ENCODE peak calls at places on chromosomes 6 and 20, in ten cellular contexts. Y, I, R, P, D, U, K, B, E and M are unnamed samples.

GRCh38 chr6:168950500-168951223 is 303.0 kb downstream of the THBS2 start:
- DNase-seq in R (no peak), U (no peak), B (peak; percentile 14), D (no peak), E (no peak), K (no peak), I (no peak), P (no peak), Y (no peak), M (no peak)

GRCh38 chr20:41786158-41786557 is 168.0 kb upstream of the CHD6 start:
- DNase-seq in P (no peak), Y (no peak), I (no peak), B (peak; percentile 56), D (no peak), K (no peak), R (no peak), U (no peak), E (no peak), M (no peak)

GRCh38 chr6:15088904-15089568 is 156.8 kb upstream of the JARID2 start:
- DNase-seq in B (no peak), K (no peak), Y (no peak), U (no peak), P (no peak), I (no peak), E (no peak), D (no peak), R (no peak), M (no peak)

GRCh38 chr6:130964808-130965604 is 98.0 kb downstream of the EPB41L2 start:
- DNase-seq in B (no peak), U (no peak), I (no peak), E (no peak), D (no peak), P (no peak), K (no peak), R (no peak), Y (no peak), M (no peak)

GRCh38 chr20:62892348-62893304 is 31.0 kb upstream of the TCFL5 start:
- DNase-seq in E (peak; percentile 4), R (no peak), U (no peak), B (no peak), D (no peak), Y (no peak), K (no peak), P (no peak), I (no peak), M (no peak)

GRCh38 chr20:16922834-16923233 is 174.7 kb downstream of the OTOR start:
- DNase-seq in B (peak; percentile 95), P (no peak), Y (no peak), R (no peak), I (no peak), U (no peak), D (peak; percentile 56), K (no peak), E (no peak), M (no peak)

GRCh38 chr20:18983796-18984195 is 170.2 kb downstream of the SCP2D1 start:
- DNase-seq in I (no peak), U (no peak), K (no peak), P (no peak), R (no peak), E (no peak), Y (no peak), D (no peak), B (no peak), M (no peak)

GRCh38 chr6:64085126-64085525 is 449.5 kb downstream of the PHF3 start:
- DNase-seq in Y (no peak), E (no peak), U (no peak), P (no peak), I (no peak), B (no peak), R (no peak), D (no peak), K (no peak), M (no peak)

GRCh38 chr6:37882724-37883413 is 63.3 kb downstream of the ZFAND3 start:
- DNase-seq in K (no peak), R (no peak), E (no peak), I (no peak), B (peak; percentile 87), U (no peak), D (no peak), Y (no peak), P (no peak), M (no peak)

GRCh38 chr20:14879839-14880238 is 542.4 kb upstream of the FLRT3 start:
- DNase-seq in D (no peak), E (no peak), B (no peak), R (no peak), K (no peak), Y (no peak), U (no peak), I (no peak), P (no peak), M (no peak)

GRCh38 chr20:46088409-46089075 is 1.2 kb downstream of the NCOA5 start:
- DNase-seq in D (peak; percentile 48), I (peak; percentile 8), B (peak; percentile 8), U (no peak), P (no peak), Y (no peak), R (peak; percentile 28), K (no peak), E (no peak), M (no peak)

GRCh38 chr20:35709269-35709668 is 10.1 kb downstream of the ROMO1 start:
- DNase-seq in E (no peak), B (no peak), I (no peak), P (no peak), U (no peak), K (no peak), R (no peak), Y (no peak), D (no peak), M (no peak)

GRCh38 chr6:49269190-49269589 is 193.9 kb downstream of the MMUT start:
- DNase-seq in U (no peak), K (no peak), I (no peak), B (peak; percentile 2), Y (no peak), D (peak; percentile 36), R (no peak), P (no peak), E (no peak), M (no peak)

GRCh38 chr20:58524814-58525213 is 9.6 kb upstream of the APCDD1L start:
- DNase-seq in I (no peak), Y (peak; percentile 7), K (no peak), P (no peak), U (no peak), D (peak; percentile 70), B (peak; percentile 85), E (no peak), R (no peak), M (no peak)

GRCh38 chr6:14035448-14035847 is 82.1 kb upstream of the CD83 start:
- DNase-seq in E (no peak), B (peak; percentile 96), K (no peak), D (peak; percentile 18), R (no peak), U (no peak), Y (no peak), I (peak; percentile 82), P (no peak), M (no peak)
- H3K27ac ChIP-seq in E (no peak overlapping the region), B (peak overlapping the region; percentile 84), K (peak overlapping the region; percentile 69), D (no peak overlapping the region), R (no peak overlapping the region), U (no peak overlapping the region), Y (no peak overlapping the region), I (no peak overlapping the region), P (no peak overlapping the region), M (no peak overlapping the region)

GRCh38 chr6:137849709-137850093 is 17.4 kb upstream of the TNFAIP3 start:
- DNase-seq in I (no peak), Y (no peak), R (no peak), E (no peak), B (no peak), D (no peak), P (no peak), U (no peak), K (no peak), M (no peak)

GRCh38 chr6:137852346-137852745 is 14.7 kb upstream of the TNFAIP3 start:
- DNase-seq in R (no peak), D (no peak), U (no peak), E (no peak), I (no peak), K (no peak), Y (no peak), B (peak; percentile 38), P (no peak), M (no peak)

GRCh38 chr6:137851669-137852068 is 15.4 kb upstream of the TNFAIP3 start:
- DNase-seq in K (no peak), D (peak; percentile 45), I (no peak), P (no peak), E (no peak), U (no peak), R (no peak), Y (no peak), B (no peak), M (no peak)

GRCh38 chr6:137850137-137850714 is 16.8 kb upstream of the TNFAIP3 start:
- DNase-seq in R (no peak), I (no peak), U (no peak), D (no peak), K (no peak), Y (no peak), E (no peak), B (no peak), P (no peak), M (no peak)

GRCh38 chr6:137850816-137851602 is 16.1 kb upstream of the TNFAIP3 start:
- DNase-seq in K (no peak), P (no peak), E (no peak), I (no peak), U (no peak), B (no peak), D (no peak), Y (no peak), R (no peak), M (no peak)
- H3K27ac ChIP-seq in K (no peak overlapping the region), P (no peak overlapping the region), E (no peak overlapping the region), I (no peak overlapping the region), U (no peak overlapping the region), B (peak overlapping the region; percentile 100), D (no peak overlapping the region), Y (no peak overlapping the region), R (no peak overlapping the region), M (no peak overlapping the region)

GRCh38 chr20:54047741-54048140 is 22.7 kb downstream of the BCAS1 start:
- DNase-seq in B (no peak), K (no peak), E (no peak), D (no peak), Y (no peak), I (no peak), U (no peak), R (no peak), P (no peak), M (no peak)
- H3K27ac ChIP-seq in B (no peak overlapping the region), K (no peak overlapping the region), E (no peak overlapping the region), D (no peak overlapping the region), Y (no peak overlapping the region), I (no peak overlapping the region), U (no peak overlapping the region), R (no peak overlapping the region), P (no peak overlapping the region), M (no peak overlapping the region)

DNA sequence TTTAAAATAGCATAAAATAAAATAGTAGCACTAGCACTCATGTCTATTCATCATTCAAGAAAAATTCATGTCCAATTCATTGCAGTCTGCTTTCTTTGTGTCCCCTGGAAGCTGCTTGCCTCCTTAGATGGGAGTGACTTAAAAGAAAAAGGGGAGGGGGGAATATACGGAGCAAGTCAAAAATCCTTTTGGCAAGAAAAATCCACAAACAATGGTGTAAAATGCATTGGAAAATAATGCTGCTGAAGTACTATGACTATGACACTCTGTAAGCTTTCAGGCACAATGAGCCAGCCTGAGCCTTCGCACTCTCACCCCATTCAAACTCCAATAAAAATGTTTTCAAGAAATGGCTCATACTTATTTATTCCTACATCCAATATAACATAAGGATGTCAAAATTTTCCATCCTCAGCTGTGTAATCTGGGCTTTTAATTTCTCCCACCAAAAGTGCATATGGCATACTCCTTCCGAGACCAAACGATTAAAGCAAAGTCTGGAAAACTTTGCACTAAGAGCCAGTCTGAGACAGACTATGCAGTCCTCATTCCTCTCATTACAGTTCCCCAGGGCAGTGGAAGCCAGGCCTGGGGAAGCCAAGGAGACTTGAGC is 798 bp downstream of the NEDD9 start:
- DNase-seq in Y (no peak), K (no peak), E (no peak), I (peak; percentile 64), U (no peak), D (no peak), B (no peak), R (peak; percentile 73), P (no peak), M (no peak)
- H3K27ac ChIP-seq in Y (peak overlapping the region; percentile 88), K (peak overlapping the region; percentile 39), E (peak overlapping the region; percentile 87), I (no peak overlapping the region), U (peak overlapping the region; percentile 93), D (peak overlapping the region; percentile 82), B (peak overlapping the region; percentile 39), R (peak overlapping the region; percentile 93), P (peak overlapping the region; percentile 89), M (peak overlapping the region; percentile 89)